ENCODE peak calls at places on chromosomes 2 and 18, in eight cellular contexts. One of them, this sample, is unnamed.

GRCh38 chr18:48858676-48859075 is 92.1 kb downstream of the SMAD7 start:
- DNase-seq in A549: no peak
- DNase-seq in tibial artery: no peak
- DNase-seq in colonic mucosa: no peak
- DNase-seq in GM06990: no peak
- DNase-seq in lower lobe of right lung: peak; percentile 22
- DNase-seq in brain microvascular endothelial cell: no peak
- DNase-seq in skeletal muscle cell: no peak
- DNase-seq in this sample: no peak

GRCh38 chr2:59463401-59463800 is 1090.1 kb downstream of the BCL11A start:
- DNase-seq in A549: no peak
- DNase-seq in tibial artery: no peak
- DNase-seq in colonic mucosa: no peak
- DNase-seq in GM06990: no peak
- DNase-seq in lower lobe of right lung: no peak
- DNase-seq in brain microvascular endothelial cell: no peak
- DNase-seq in skeletal muscle cell: no peak
- DNase-seq in this sample: no peak

GRCh38 chr2:171598713-171599319 is 76.5 kb downstream of the CYBRD1 start:
- DNase-seq in A549: peak; percentile 78
- DNase-seq in tibial artery: no peak
- DNase-seq in colonic mucosa: peak; percentile 46
- DNase-seq in GM06990: peak; percentile 13
- DNase-seq in lower lobe of right lung: no peak
- DNase-seq in brain microvascular endothelial cell: peak; percentile 70
- DNase-seq in skeletal muscle cell: peak; percentile 25
- DNase-seq in this sample: peak; percentile 84

GRCh38 chr2:111111101-111111755 is 9.5 kb upstream of the BCL2L11 start:
- DNase-seq in A549: no peak
- DNase-seq in tibial artery: no peak
- DNase-seq in colonic mucosa: no peak
- DNase-seq in GM06990: no peak
- DNase-seq in lower lobe of right lung: no peak
- DNase-seq in brain microvascular endothelial cell: no peak
- DNase-seq in skeletal muscle cell: no peak
- DNase-seq in this sample: no peak

GRCh38 chr2:207239754-207240494 is 74.2 kb upstream of the KLF7 start:
- DNase-seq in A549: no peak
- DNase-seq in tibial artery: no peak
- DNase-seq in colonic mucosa: no peak
- DNase-seq in GM06990: no peak
- DNase-seq in lower lobe of right lung: no peak
- DNase-seq in brain microvascular endothelial cell: no peak
- DNase-seq in skeletal muscle cell: no peak
- DNase-seq in this sample: no peak

GRCh38 chr2:174760845-174761473 is 3.3 kb downstream of the CHRNA1 start:
- DNase-seq in A549: no peak
- DNase-seq in tibial artery: no peak
- DNase-seq in colonic mucosa: no peak
- DNase-seq in GM06990: no peak
- DNase-seq in lower lobe of right lung: no peak
- DNase-seq in brain microvascular endothelial cell: no peak
- DNase-seq in skeletal muscle cell: no peak
- DNase-seq in this sample: peak; percentile 66

GRCh38 chr2:105671156-105671555 is 73.6 kb upstream of the NCK2 start:
- DNase-seq in A549: no peak
- DNase-seq in tibial artery: peak; percentile 80
- DNase-seq in colonic mucosa: no peak
- DNase-seq in GM06990: no peak
- DNase-seq in lower lobe of right lung: no peak
- DNase-seq in brain microvascular endothelial cell: no peak
- DNase-seq in skeletal muscle cell: no peak
- DNase-seq in this sample: no peak

GRCh38 chr2:30354621-30355020 is 92.4 kb upstream of the LCLAT1 start:
- DNase-seq in A549: no peak
- DNase-seq in tibial artery: no peak
- DNase-seq in colonic mucosa: no peak
- DNase-seq in GM06990: no peak
- DNase-seq in lower lobe of right lung: no peak
- DNase-seq in brain microvascular endothelial cell: no peak
- DNase-seq in skeletal muscle cell: no peak
- DNase-seq in this sample: no peak

GRCh38 chr18:7064346-7064745 is 53.3 kb downstream of the LAMA1 start:
- DNase-seq in A549: no peak
- DNase-seq in tibial artery: no peak
- DNase-seq in colonic mucosa: no peak
- DNase-seq in GM06990: no peak
- DNase-seq in lower lobe of right lung: no peak
- DNase-seq in brain microvascular endothelial cell: no peak
- DNase-seq in skeletal muscle cell: no peak
- DNase-seq in this sample: no peak

GRCh38 chr18:5122270-5122669 is 74.8 kb downstream of the AKAIN1 start:
- DNase-seq in A549: no peak
- DNase-seq in tibial artery: no peak
- DNase-seq in colonic mucosa: no peak
- DNase-seq in GM06990: no peak
- DNase-seq in lower lobe of right lung: no peak
- DNase-seq in brain microvascular endothelial cell: no peak
- DNase-seq in skeletal muscle cell: no peak
- DNase-seq in this sample: no peak

GRCh38 chr2:6297238-6297637 is 568.5 kb downstream of the CMPK2 start:
- DNase-seq in A549: no peak
- DNase-seq in tibial artery: no peak
- DNase-seq in colonic mucosa: no peak
- DNase-seq in GM06990: peak; percentile 33
- DNase-seq in lower lobe of right lung: no peak
- DNase-seq in brain microvascular endothelial cell: no peak
- DNase-seq in skeletal muscle cell: no peak
- DNase-seq in this sample: no peak

GRCh38 chr2:120454993-120455789 is 109.3 kb downstream of the INHBB start:
- DNase-seq in A549: no peak
- DNase-seq in tibial artery: no peak
- DNase-seq in colonic mucosa: no peak
- DNase-seq in GM06990: no peak
- DNase-seq in lower lobe of right lung: no peak
- DNase-seq in brain microvascular endothelial cell: peak; percentile 68
- DNase-seq in skeletal muscle cell: no peak
- DNase-seq in this sample: no peak

GRCh38 chr2:233385489-233386044 is 31.3 kb downstream of the DGKD start:
- DNase-seq in A549: no peak
- DNase-seq in tibial artery: no peak
- DNase-seq in colonic mucosa: no peak
- DNase-seq in GM06990: peak; percentile 64
- DNase-seq in lower lobe of right lung: no peak
- DNase-seq in brain microvascular endothelial cell: no peak
- DNase-seq in skeletal muscle cell: no peak
- DNase-seq in this sample: no peak

GRCh38 chr2:66456183-66457041 is 21.5 kb downstream of the MEIS1 start:
- DNase-seq in A549: no peak
- DNase-seq in tibial artery: no peak
- DNase-seq in colonic mucosa: no peak
- DNase-seq in GM06990: no peak
- DNase-seq in lower lobe of right lung: no peak
- DNase-seq in brain microvascular endothelial cell: no peak
- DNase-seq in skeletal muscle cell: no peak
- DNase-seq in this sample: no peak

GRCh38 chr2:26068602-26069298 is 34.9 kb downstream of the RAB10 start:
- DNase-seq in A549: peak; percentile 71
- DNase-seq in tibial artery: no peak
- DNase-seq in colonic mucosa: no peak
- DNase-seq in GM06990: peak; percentile 59
- DNase-seq in lower lobe of right lung: no peak
- DNase-seq in brain microvascular endothelial cell: peak; percentile 72
- DNase-seq in skeletal muscle cell: peak; percentile 55
- DNase-seq in this sample: peak; percentile 24

GRCh38 chr2:130336877-130337734 is 5.6 kb upstream of the IMP4 start:
- DNase-seq in A549: peak; percentile 90
- DNase-seq in tibial artery: peak; percentile 82
- DNase-seq in colonic mucosa: peak; percentile 88
- DNase-seq in GM06990: peak; percentile 72
- DNase-seq in lower lobe of right lung: peak; percentile 71
- DNase-seq in brain microvascular endothelial cell: peak; percentile 79
- DNase-seq in skeletal muscle cell: no peak
- DNase-seq in this sample: no peak

GRCh38 chr2:8515864-8516533 is 165.9 kb upstream of the ID2 start:
- DNase-seq in A549: no peak
- DNase-seq in tibial artery: no peak
- DNase-seq in colonic mucosa: no peak
- DNase-seq in GM06990: peak; percentile 78
- DNase-seq in lower lobe of right lung: no peak
- DNase-seq in brain microvascular endothelial cell: no peak
- DNase-seq in skeletal muscle cell: no peak
- DNase-seq in this sample: no peak

GRCh38 chr2:35410431-35411061 is 945.0 kb upstream of the CRIM1 start:
- DNase-seq in A549: peak; percentile 13
- DNase-seq in tibial artery: no peak
- DNase-seq in colonic mucosa: peak; percentile 46
- DNase-seq in GM06990: no peak
- DNase-seq in lower lobe of right lung: peak; percentile 61
- DNase-seq in brain microvascular endothelial cell: peak; percentile 20
- DNase-seq in skeletal muscle cell: no peak
- DNase-seq in this sample: peak; percentile 81

DNA sequence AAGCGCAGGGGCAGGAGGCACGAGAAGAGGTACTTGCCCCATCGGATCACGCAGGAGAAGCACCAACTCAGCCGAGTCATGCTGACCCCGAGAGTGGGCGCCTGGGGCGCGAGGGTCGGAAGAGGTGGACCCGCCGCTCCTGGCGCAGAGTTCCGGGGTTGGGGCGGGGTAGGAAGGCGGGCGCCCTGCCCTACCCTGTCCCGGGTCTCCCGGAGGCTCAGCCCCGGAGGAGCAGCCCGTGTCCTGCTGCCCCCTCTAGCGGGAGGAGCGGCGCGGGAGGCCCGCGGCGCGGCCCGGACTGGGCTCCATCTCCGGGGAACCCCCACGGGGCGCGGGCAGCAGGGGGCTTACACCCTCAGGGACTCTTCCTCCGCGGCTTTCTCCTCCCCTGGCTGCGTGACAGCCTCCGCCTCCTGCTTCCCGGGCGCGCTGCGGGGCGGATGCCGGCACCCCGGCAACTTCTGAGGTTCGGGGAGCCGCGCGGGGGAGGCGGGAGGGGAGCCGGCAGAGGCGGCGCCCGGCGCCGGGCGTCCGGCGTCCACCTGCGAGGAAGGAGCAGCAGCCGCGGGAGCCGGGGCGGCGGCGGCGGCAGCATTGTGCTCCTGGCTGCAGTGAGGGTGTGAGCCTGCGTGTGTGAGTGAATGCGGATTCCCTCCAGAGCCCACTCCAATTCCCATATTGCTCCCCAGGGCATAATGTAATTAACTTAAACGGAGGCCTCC is 7.5 kb upstream of the TNS1 start:
- DNase-seq in A549: peak; percentile 90
- DNase-seq in tibial artery: peak; percentile 85
- DNase-seq in colonic mucosa: peak; percentile 39
- DNase-seq in GM06990: no peak
- DNase-seq in lower lobe of right lung: peak; percentile 58
- DNase-seq in brain microvascular endothelial cell: no peak
- DNase-seq in skeletal muscle cell: no peak
- DNase-seq in this sample: no peak
- H3K4me3 ChIP-seq in A549: peak overlapping the region; percentile 61
- H3K4me3 ChIP-seq in tibial artery: peak overlapping the region; percentile 54
- H3K4me3 ChIP-seq in colonic mucosa: peak overlapping the region; percentile 37
- H3K4me3 ChIP-seq in GM06990: no peak overlapping the region
- H3K4me3 ChIP-seq in lower lobe of right lung: peak overlapping the region; percentile 57
- H3K4me3 ChIP-seq in brain microvascular endothelial cell: peak overlapping the region; percentile 54
- H3K4me3 ChIP-seq in skeletal muscle cell: peak overlapping the region; percentile 64
- H3K4me3 ChIP-seq in this sample: peak overlapping the region; percentile 25

GRCh38 chr2:180991820-180992219 is 11.4 kb downstream of the UBE2E3 start:
- DNase-seq in A549: no peak
- DNase-seq in tibial artery: no peak
- DNase-seq in colonic mucosa: no peak
- DNase-seq in GM06990: no peak
- DNase-seq in lower lobe of right lung: no peak
- DNase-seq in brain microvascular endothelial cell: no peak
- DNase-seq in skeletal muscle cell: no peak
- DNase-seq in this sample: no peak
- H3K4me3 ChIP-seq in A549: no peak overlapping the region
- H3K4me3 ChIP-seq in tibial artery: no peak overlapping the region
- H3K4me3 ChIP-seq in colonic mucosa: no peak overlapping the region
- H3K4me3 ChIP-seq in GM06990: no peak overlapping the region
- H3K4me3 ChIP-seq in lower lobe of right lung: no peak overlapping the region
- H3K4me3 ChIP-seq in brain microvascular endothelial cell: no peak overlapping the region
- H3K4me3 ChIP-seq in skeletal muscle cell: no peak overlapping the region
- H3K4me3 ChIP-seq in this sample: no peak overlapping the region

GRCh38 chr2:1599301-1600085 is 144.8 kb downstream of the PXDN start:
- DNase-seq in A549: no peak
- DNase-seq in tibial artery: peak; percentile 48
- DNase-seq in colonic mucosa: no peak
- DNase-seq in GM06990: no peak
- DNase-seq in lower lobe of right lung: no peak
- DNase-seq in brain microvascular endothelial cell: no peak
- DNase-seq in skeletal muscle cell: no peak
- DNase-seq in this sample: no peak

GRCh38 chr2:1602359-1603010 is 141.8 kb downstream of the PXDN start:
- DNase-seq in A549: no peak
- DNase-seq in tibial artery: no peak
- DNase-seq in colonic mucosa: no peak
- DNase-seq in GM06990: no peak
- DNase-seq in lower lobe of right lung: no peak
- DNase-seq in brain microvascular endothelial cell: no peak
- DNase-seq in skeletal muscle cell: no peak
- DNase-seq in this sample: peak; percentile 68

GRCh38 chr2:1600191-1601063 is 143.9 kb downstream of the PXDN start:
- DNase-seq in A549: no peak
- DNase-seq in tibial artery: peak; percentile 58
- DNase-seq in colonic mucosa: no peak
- DNase-seq in GM06990: no peak
- DNase-seq in lower lobe of right lung: no peak
- DNase-seq in brain microvascular endothelial cell: no peak
- DNase-seq in skeletal muscle cell: no peak
- DNase-seq in this sample: no peak

GRCh38 chr2:1601471-1602358 is 142.6 kb downstream of the PXDN start:
- DNase-seq in A549: no peak
- DNase-seq in tibial artery: peak; percentile 39
- DNase-seq in colonic mucosa: no peak
- DNase-seq in GM06990: no peak
- DNase-seq in lower lobe of right lung: no peak
- DNase-seq in brain microvascular endothelial cell: no peak
- DNase-seq in skeletal muscle cell: no peak
- DNase-seq in this sample: peak; percentile 50

GRCh38 chr2:1601064-1601405 is 143.3 kb downstream of the PXDN start:
- DNase-seq in A549: no peak
- DNase-seq in tibial artery: no peak
- DNase-seq in colonic mucosa: no peak
- DNase-seq in GM06990: no peak
- DNase-seq in lower lobe of right lung: no peak
- DNase-seq in brain microvascular endothelial cell: no peak
- DNase-seq in skeletal muscle cell: no peak
- DNase-seq in this sample: no peak
- H3K4me3 ChIP-seq in A549: no peak overlapping the region
- H3K4me3 ChIP-seq in tibial artery: no peak overlapping the region
- H3K4me3 ChIP-seq in colonic mucosa: no peak overlapping the region
- H3K4me3 ChIP-seq in GM06990: no peak overlapping the region
- H3K4me3 ChIP-seq in lower lobe of right lung: no peak overlapping the region
- H3K4me3 ChIP-seq in brain microvascular endothelial cell: no peak overlapping the region
- H3K4me3 ChIP-seq in skeletal muscle cell: no peak overlapping the region
- H3K4me3 ChIP-seq in this sample: no peak overlapping the region

DNA sequence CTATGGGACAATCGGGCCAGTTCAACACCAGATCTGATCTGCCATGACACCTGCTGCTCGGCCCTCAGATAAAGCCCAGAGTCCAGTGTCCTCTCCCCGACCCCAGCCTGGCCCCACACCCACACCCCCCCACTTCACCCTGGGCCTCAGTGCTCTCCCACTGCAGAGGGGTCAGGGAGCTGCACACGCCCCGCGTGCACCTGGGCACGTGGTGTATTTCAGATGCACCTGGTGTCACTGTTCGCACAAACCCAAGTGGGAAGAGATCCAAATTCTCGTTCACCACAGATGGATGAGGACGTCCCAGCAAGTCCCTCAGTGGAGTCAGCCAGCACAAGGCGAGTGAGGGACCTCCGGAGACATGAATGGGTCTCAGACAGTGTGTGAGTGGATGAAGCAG is 161.3 kb downstream of the RTP5 start:
- DNase-seq in A549: no peak
- DNase-seq in tibial artery: no peak
- DNase-seq in colonic mucosa: peak; percentile 14
- DNase-seq in GM06990: no peak
- DNase-seq in lower lobe of right lung: no peak
- DNase-seq in brain microvascular endothelial cell: no peak
- DNase-seq in skeletal muscle cell: no peak
- DNase-seq in this sample: no peak
- H3K4me3 ChIP-seq in A549: no peak overlapping the region
- H3K4me3 ChIP-seq in tibial artery: no peak overlapping the region
- H3K4me3 ChIP-seq in colonic mucosa: no peak overlapping the region
- H3K4me3 ChIP-seq in GM06990: no peak overlapping the region
- H3K4me3 ChIP-seq in lower lobe of right lung: no peak overlapping the region
- H3K4me3 ChIP-seq in brain microvascular endothelial cell: no peak overlapping the region
- H3K4me3 ChIP-seq in skeletal muscle cell: no peak overlapping the region
- H3K4me3 ChIP-seq in this sample: no peak overlapping the region